ENCODE peak calls at places on chromosomes 16 and 17, in ten cellular contexts. I is AG09309, P is fibroblast of lung, Y is lower leg skin, X is BJ, S is kidney, Q is lung, W is uterus, R is PC-3, Z is body of pancreas. F is an unnamed sample.

GRCh38 chr16:83701494-83701893 is 106.3 kb upstream of the HSBP1 start:
- DNase-seq in I (no peak), P (peak; percentile 33), Y (peak; percentile 79), X (no peak), S (no peak), Q (peak; percentile 37), W (no peak), R (peak; percentile 41), Z (no peak), F (no peak)

GRCh38 chr16:88309905-88310259 is 72.9 kb upstream of the ZNF469 start:
- DNase-seq in I (no peak), P (no peak), Y (no peak), X (no peak), S (no peak), Q (no peak), W (no peak), R (peak; percentile 13), Z (no peak), F (no peak)

GRCh38 chr17:40319651-40320550 is 10.9 kb downstream of the RARA start:
- DNase-seq in I (no peak), P (no peak), Y (peak; percentile 95), X (no peak), S (peak; percentile 88), Q (peak; percentile 40), W (peak; percentile 48), R (no peak), Z (no peak), F (no peak)

GRCh38 chr17:7558544-7559306 is at the start of gene TNFSF13:
- DNase-seq in I (no peak), P (no peak), Y (peak; percentile 92), X (no peak), S (peak; percentile 90), Q (peak; percentile 52), W (no peak), R (no peak), Z (peak; percentile 69), F (no peak)

GRCh38 chr16:6682142-6682811 is 650.4 kb upstream of the RBFOX1 start:
- DNase-seq in I (no peak), P (no peak), Y (peak; percentile 76), X (no peak), S (no peak), Q (no peak), W (no peak), R (peak; percentile 6), Z (peak; percentile 33), F (no peak)

GRCh38 chr17:42333053-42333452 is 44.8 kb downstream of the STAT5A start:
- DNase-seq in I (no peak), P (no peak), Y (no peak), X (no peak), S (no peak), Q (no peak), W (no peak), R (no peak), Z (no peak), F (no peak)

GRCh38 chr17:58560511-58560910 is 46.1 kb upstream of the MTMR4 start:
- DNase-seq in I (no peak), P (no peak), Y (no peak), X (no peak), S (no peak), Q (no peak), W (no peak), R (no peak), Z (no peak), F (no peak)

GRCh38 chr17:78358538-78359215 is 1.2 kb downstream of the SOCS3 start:
- DNase-seq in I (no peak), P (peak; percentile 56), Y (no peak), X (no peak), S (peak; percentile 84), Q (no peak), W (no peak), R (no peak), Z (peak; percentile 40), F (no peak)

GRCh38 chr16:86901483-86901882 is 323.1 kb downstream of the FOXL1 start:
- DNase-seq in I (no peak), P (peak; percentile 28), Y (no peak), X (no peak), S (no peak), Q (no peak), W (no peak), R (peak; percentile 60), Z (peak; percentile 43), F (no peak)

GRCh38 chr17:37708616-37709212 is 36.1 kb downstream of the HNF1B start:
- DNase-seq in I (no peak), P (no peak), Y (no peak), X (no peak), S (peak; percentile 91), Q (no peak), W (no peak), R (no peak), Z (peak; percentile 83), F (no peak)

GRCh38 chr17:27978689-27979175 is 63.7 kb upstream of the NLK start:
- DNase-seq in I (no peak), P (no peak), Y (no peak), X (no peak), S (no peak), Q (no peak), W (no peak), R (peak; percentile 23), Z (no peak), F (no peak)

GRCh38 chr17:3030096-3030495 is 33.3 kb downstream of the OR1D5 start:
- DNase-seq in I (no peak), P (peak; percentile 89), Y (no peak), X (no peak), S (no peak), Q (no peak), W (no peak), R (peak; percentile 75), Z (no peak), F (no peak)

GRCh38 chr17:65243838-65244237 is 106.7 kb downstream of the RGS9 start:
- DNase-seq in I (peak; percentile 3), P (peak; percentile 36), Y (peak; percentile 79), X (no peak), S (no peak), Q (peak; percentile 35), W (no peak), R (peak; percentile 91), Z (no peak), F (no peak)

GRCh38 chr16:29863669-29863984 is 601 bp upstream of the CDIPT start:
- DNase-seq in I (no peak), P (no peak), Y (no peak), X (no peak), S (no peak), Q (no peak), W (no peak), R (no peak), Z (no peak), F (no peak)

GRCh38 chr16:29864205-29864604 is 1.2 kb upstream of the CDIPT start:
- DNase-seq in I (no peak), P (no peak), Y (no peak), X (no peak), S (no peak), Q (no peak), W (no peak), R (no peak), Z (no peak), F (no peak)

GRCh38 chr16:29860218-29860617 is 2.8 kb downstream of the CDIPT start:
- DNase-seq in I (no peak), P (no peak), Y (no peak), X (no peak), S (no peak), Q (no peak), W (no peak), R (no peak), Z (no peak), F (no peak)

GRCh38 chr16:29862884-29863668 is at the start of gene CDIPT:
- DNase-seq in I (peak; percentile 91), P (peak; percentile 99), Y (peak; percentile 98), X (peak; percentile 61), S (peak; percentile 96), Q (peak; percentile 94), W (peak; percentile 93), R (peak; percentile 93), Z (peak; percentile 96), F (peak; percentile 84)

GRCh38 chr16:29862383-29862883 is 593 bp downstream of the CDIPT start:
- DNase-seq in I (no peak), P (no peak), Y (no peak), X (no peak), S (no peak), Q (no peak), W (no peak), R (peak; percentile 5), Z (no peak), F (no peak)
- TF ChIP-seq CTCF in I (peak; percentile 33), P (peak; percentile 6), Y (no peak), X (peak; percentile 31), S (peak; percentile 7), Q (no peak), W (no peak), R (no peak), Z (no peak), F (peak; percentile 22)

DNA sequence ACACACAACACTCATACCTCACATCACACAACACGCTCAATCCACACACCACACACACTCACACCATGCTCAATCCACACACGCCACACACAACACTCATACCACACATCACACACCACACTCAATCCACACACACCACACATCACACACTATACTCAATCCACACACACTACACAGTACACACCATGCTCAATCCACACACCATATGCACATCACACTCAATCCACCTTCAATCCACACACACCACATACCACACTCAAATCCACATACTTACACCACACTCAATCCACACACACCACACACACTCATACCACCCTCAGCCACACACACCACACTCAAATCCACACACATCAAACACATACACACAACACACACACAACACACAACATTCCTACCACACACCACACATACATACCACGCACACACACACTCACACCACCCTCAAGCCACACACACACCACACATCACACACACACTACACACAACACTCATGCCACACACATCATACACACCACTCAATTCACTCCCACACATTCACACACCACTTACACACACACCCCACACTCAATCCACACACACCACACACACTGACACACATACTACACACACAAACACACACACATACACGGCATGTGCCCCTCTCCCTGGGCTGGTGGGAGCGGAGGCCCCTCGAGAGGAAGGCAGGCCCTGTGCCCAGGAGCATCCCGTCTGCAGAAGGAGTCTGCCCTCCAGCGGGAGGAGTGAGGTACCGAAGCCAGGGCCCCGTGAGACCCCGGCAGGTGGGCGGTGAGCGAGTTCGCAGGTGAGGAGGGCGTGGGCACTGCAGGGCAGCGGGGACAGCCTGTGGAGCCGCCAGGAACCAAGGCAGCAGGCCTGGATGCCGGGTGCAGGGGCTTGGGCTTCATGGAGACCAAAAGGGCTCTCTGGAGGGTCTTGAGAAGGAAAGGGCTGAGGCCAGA is 33.1 kb upstream of the RPTOR start:
- DNase-seq in I (no peak), P (no peak), Y (no peak), X (no peak), S (no peak), Q (no peak), W (no peak), R (no peak), Z (no peak), F (no peak)
- H3K4me3 ChIP-seq in I (no peak overlapping the region), P (no peak overlapping the region), Y (no peak overlapping the region), X (no peak overlapping the region), S (no peak overlapping the region), Q (no peak overlapping the region), W (no peak overlapping the region), R (no peak overlapping the region), Z (no peak overlapping the region), F (no peak overlapping the region)

GRCh38 chr17:19513897-19514488 is 19.7 kb upstream of the SLC47A1 start:
- DNase-seq in I (no peak), P (peak; percentile 69), Y (peak; percentile 93), X (no peak), S (no peak), Q (peak; percentile 69), W (peak; percentile 76), R (peak; percentile 84), Z (peak; percentile 69), F (no peak)
- TF ChIP-seq CTCF in I (peak; percentile 90), P (peak; percentile 87), Y (peak; percentile 66), X (peak; percentile 91), S (peak; percentile 96), Q (peak; percentile 83), W (peak; percentile 90), R (peak; percentile 97), Z (peak; percentile 87), F (peak; percentile 84)

GRCh38 chr17:74325743-74326379 is at the start of gene KIF19:
- DNase-seq in I (no peak), P (no peak), Y (no peak), X (no peak), S (no peak), Q (peak; percentile 31), W (no peak), R (no peak), Z (peak; percentile 35), F (no peak)
- H3K4me3 ChIP-seq in I (no peak within 1 kb of the TSS), P (no peak within 1 kb of the TSS), Y (no peak within 1 kb of the TSS), X (no peak within 1 kb of the TSS), S (peak within 1 kb of the TSS; percentile 37), Q (no peak within 1 kb of the TSS), W (no peak within 1 kb of the TSS), R (no peak within 1 kb of the TSS), Z (no peak within 1 kb of the TSS), F (no peak within 1 kb of the TSS)

F was measured in AG04449.